ENCODE peak calls at places on chromosome 2, in four cellular contexts. L is iris pigment epithelial cell, Y is activated T-cell treated with anti-CD3 and anti-CD28 coated beads for 48 hours, A is spleen. B is an unnamed sample.
A peak's percentile ranks its signal among the peaks of the same experiment; 100 is the strongest.

GRCh38 chr2:150276737-150277136 is 210.7 kb downstream of the RND3 start:
- DNase-seq in L (no peak), Y (no peak), A (no peak), B (no peak)

GRCh38 chr2:202871161-202872141 is at the start of gene ICA1L:
- DNase-seq in L (peak; percentile 61), Y (peak; percentile 51), A (peak; percentile 87), B (peak; percentile 82)

GRCh38 chr2:121335294-121336290 is 50.6 kb upstream of the TFCP2L1 start:
- DNase-seq in L (no peak), Y (no peak), A (peak; percentile 56), B (peak; percentile 90)

GRCh38 chr2:134639265-134639664 is 79.5 kb downstream of the TMEM163 start:
- DNase-seq in L (no peak), Y (no peak), A (no peak), B (no peak)

GRCh38 chr2:38700113-38700780 is 34.3 kb downstream of the GALM start:
- DNase-seq in L (no peak), Y (no peak), A (no peak), B (no peak)

GRCh38 chr2:106863387-106863786 is 22.6 kb downstream of the ST6GAL2 start:
- DNase-seq in L (no peak), Y (no peak), A (no peak), B (no peak)

GRCh38 chr2:60867848-60868247 is 13.5 kb upstream of the REL start:
- DNase-seq in L (no peak), Y (no peak), A (no peak), B (no peak)

GRCh38 chr2:30613001-30613400 is 166.0 kb downstream of the LCLAT1 start:
- DNase-seq in L (no peak), Y (no peak), A (no peak), B (peak; percentile 78)

GRCh38 chr2:147845608-147846002 is 776 bp downstream of the ACVR2A start:
- DNase-seq in L (peak; percentile 22), Y (no peak), A (no peak), B (no peak)